ENCODE peak calls at places on chromosome 17, in nine cellular contexts. L, X, Y, A, V, S, N, C and Q are unnamed samples.
A peak's percentile ranks its signal among the peaks of the same experiment; 100 is the strongest.

GRCh38 chr17:79045830-79046500 is 22.0 kb downstream of the C1QTNF1 start:
- DNase-seq in L (peak; percentile 57), X (no peak), Y (peak; percentile 68), A (peak; percentile 81), V (peak; percentile 77), S (peak; percentile 80), N (peak; percentile 58), C (peak; percentile 48), Q (no peak)

GRCh38 chr17:20922128-20922670 is 120.6 kb downstream of the USP22 start:
- DNase-seq in L (peak; percentile 52), X (no peak), Y (no peak), A (no peak), V (no peak), S (no peak), N (peak; percentile 23), C (no peak), Q (no peak)

GRCh38 chr17:61208301-61209098 is 191.1 kb upstream of the TBX2 start:
- DNase-seq in L (peak; percentile 64), X (no peak), Y (no peak), A (no peak), V (peak; percentile 83), S (no peak), N (peak; percentile 1), C (no peak), Q (no peak)

GRCh38 chr17:46894476-46895151 is 28.3 kb upstream of the GOSR2 start:
- DNase-seq in L (no peak), X (no peak), Y (no peak), A (no peak), V (no peak), S (no peak), N (no peak), C (no peak), Q (no peak)

GRCh38 chr17:5585814-5586558 is 1.7 kb upstream of the NLRP1 start:
- DNase-seq in L (peak; percentile 31), X (no peak), Y (no peak), A (peak; percentile 46), V (no peak), S (no peak), N (no peak), C (peak; percentile 71), Q (no peak)

GRCh38 chr17:34254146-34254545 is 939 bp upstream of the CCL2 start:
- DNase-seq in L (peak; percentile 83), X (peak; percentile 72), Y (no peak), A (no peak), V (no peak), S (no peak), N (no peak), C (no peak), Q (no peak)

GRCh38 chr17:47650525-47651522 is 1.1 kb downstream of the KPNB1 start:
- DNase-seq in L (peak; percentile 94), X (peak; percentile 97), Y (peak; percentile 95), A (peak; percentile 95), V (peak; percentile 94), S (peak; percentile 98), N (peak; percentile 90), C (peak; percentile 98), Q (peak; percentile 97)

GRCh38 chr17:21388066-21388465 is 11.9 kb downstream of the KCNJ12 start:
- DNase-seq in L (no peak), X (no peak), Y (no peak), A (no peak), V (peak; percentile 71), S (no peak), N (no peak), C (no peak), Q (no peak)

GRCh38 chr17:39622380-39623006 is 4.3 kb upstream of the PPP1R1B start:
- DNase-seq in L (no peak), X (no peak), Y (peak; percentile 31), A (no peak), V (no peak), S (no peak), N (no peak), C (peak; percentile 85), Q (no peak)

GRCh38 chr17:82235775-82236141 is 6.9 kb downstream of the SLC16A3 start:
- DNase-seq in L (no peak), X (no peak), Y (no peak), A (peak; percentile 68), V (no peak), S (no peak), N (no peak), C (no peak), Q (no peak)

GRCh38 chr17:43556292-43556691 is 10.2 kb upstream of the ETV4 start:
- DNase-seq in L (peak; percentile 29), X (no peak), Y (peak; percentile 93), A (peak; percentile 62), V (no peak), S (peak; percentile 54), N (no peak), C (peak; percentile 29), Q (no peak)

GRCh38 chr17:574061-574460 is 140.6 kb downstream of the VPS53 start:
- DNase-seq in L (peak; percentile 32), X (peak; percentile 60), Y (no peak), A (no peak), V (no peak), S (no peak), N (no peak), C (no peak), Q (no peak)

GRCh38 chr17:81519284-81520020 is 6.9 kb upstream of the ACTG1 start:
- DNase-seq in L (no peak), X (no peak), Y (no peak), A (peak; percentile 73), V (peak; percentile 67), S (no peak), N (no peak), C (peak; percentile 56), Q (no peak)

GRCh38 chr17:46770439-46770817 is 48.1 kb downstream of the WNT3 start:
- DNase-seq in L (no peak), X (no peak), Y (no peak), A (no peak), V (no peak), S (no peak), N (no peak), C (no peak), Q (no peak)

GRCh38 chr17:77728022-77728671 is 230.4 kb upstream of the TNRC6C start:
- DNase-seq in L (no peak), X (no peak), Y (no peak), A (no peak), V (peak; percentile 88), S (peak; percentile 68), N (peak; percentile 6), C (peak; percentile 7), Q (peak; percentile 68)

GRCh38 chr17:75681289-75681688 is 14.2 kb downstream of the SAP30BP start:
- DNase-seq in L (peak; percentile 58), X (no peak), Y (no peak), A (no peak), V (no peak), S (no peak), N (peak; percentile 39), C (no peak), Q (no peak)

GRCh38 chr17:954431-955164 is 25.0 kb downstream of the NXN start:
- DNase-seq in L (peak; percentile 95), X (peak; percentile 47), Y (no peak), A (no peak), V (no peak), S (no peak), N (peak; percentile 76), C (no peak), Q (no peak)

GRCh38 chr17:34827008-34827407 is 134.3 kb downstream of the CCT6B start:
- DNase-seq in L (no peak), X (no peak), Y (no peak), A (no peak), V (no peak), S (no peak), N (no peak), C (no peak), Q (no peak)

GRCh38 chr17:43779145-43780125 is 658 bp upstream of the DUSP3 start:
- DNase-seq in L (peak; percentile 25), X (no peak), Y (no peak), A (no peak), V (no peak), S (no peak), N (peak; percentile 38), C (no peak), Q (no peak)

GRCh38 chr17:56761387-56761786 is 72.3 kb downstream of the C17orf67 start:
- DNase-seq in L (no peak), X (no peak), Y (no peak), A (no peak), V (no peak), S (no peak), N (no peak), C (peak; percentile 39), Q (no peak)

GRCh38 chr17:58677204-58677880 is 14.5 kb downstream of the TEX14 start:
- DNase-seq in L (peak; percentile 78), X (no peak), Y (no peak), A (no peak), V (no peak), S (no peak), N (peak; percentile 61), C (no peak), Q (no peak)

GRCh38 chr17:4980644-4981216 is 6.7 kb downstream of the CAMTA2 start:
- DNase-seq in L (peak; percentile 46), X (no peak), Y (peak; percentile 54), A (no peak), V (peak; percentile 19), S (no peak), N (peak; percentile 31), C (peak; percentile 79), Q (no peak)

GRCh38 chr17:30239089-30239462 is 3.6 kb upstream of the SLC6A4 start:
- DNase-seq in L (no peak), X (no peak), Y (no peak), A (no peak), V (no peak), S (no peak), N (no peak), C (no peak), Q (peak; percentile 60)

GRCh38 chr17:6894206-6894528 is 62.6 kb upstream of the TEKT1 start:
- DNase-seq in L (no peak), X (no peak), Y (no peak), A (no peak), V (no peak), S (no peak), N (no peak), C (peak; percentile 39), Q (no peak)

GRCh38 chr17:15502315-15503112 is 35.1 kb upstream of the CDRT4 start:
- DNase-seq in L (peak; percentile 93), X (peak; percentile 61), Y (peak; percentile 70), A (peak; percentile 93), V (peak; percentile 15), S (peak; percentile 95), N (peak; percentile 75), C (peak; percentile 59), Q (peak; percentile 92)

GRCh38 chr17:14157822-14158221 is 78.8 kb downstream of the CDRT15 start:
- DNase-seq in L (no peak), X (no peak), Y (no peak), A (no peak), V (no peak), S (no peak), N (no peak), C (no peak), Q (no peak)

GRCh38 chr17:29596811-29597210 is 3.9 kb downstream of the ANKRD13B start:
- DNase-seq in L (no peak), X (no peak), Y (no peak), A (no peak), V (no peak), S (no peak), N (no peak), C (no peak), Q (no peak)

GRCh38 chr17:28370035-28370743 is at the start of gene VTN:
- DNase-seq in L (peak; percentile 45), X (no peak), Y (peak; percentile 51), A (no peak), V (no peak), S (no peak), N (no peak), C (no peak), Q (no peak)

GRCh38 chr17:18258356-18259038 is at the start of gene FLII:
- DNase-seq in L (peak; percentile 17), X (no peak), Y (peak; percentile 30), A (no peak), V (no peak), S (peak; percentile 73), N (no peak), C (peak; percentile 65), Q (no peak)

GRCh38 chr17:71438631-71439146 is 682.1 kb upstream of the SOX9 start:
- DNase-seq in L (peak; percentile 98), X (peak; percentile 90), Y (peak; percentile 78), A (no peak), V (peak; percentile 97), S (no peak), N (peak; percentile 94), C (no peak), Q (no peak)